ENCODE peak calls at places on chromosomes 6 and 20, in six cellular contexts. S is right cardiac atrium, M is brain microvascular endothelial cell, W is mesenchymal stem cell, G is fibroblast of lung, V is heart left ventricle. A is an unnamed sample.

GRCh38 chr6:35724471-35724870 is 12.4 kb upstream of the ARMC12 start:
- DNase-seq in S (no peak), G (no peak), V (no peak), W (no peak), M (no peak), A (no peak)

GRCh38 chr6:683742-684440 is 9.0 kb downstream of the EXOC2 start:
- DNase-seq in M (peak), S (peak), G (peak), W (peak), V (no peak), A (no peak)

GRCh38 chr6:148814082-148814790 is 67.4 kb downstream of the UST start:
- DNase-seq in G (peak), W (peak), S (no peak), M (no peak), V (no peak), A (no peak)

GRCh38 chr6:894274-894673 is 201.3 kb upstream of the EXOC2 start:
- DNase-seq in W (no peak), V (no peak), S (no peak), G (no peak), M (no peak), A (no peak)

GRCh38 chr6:132272776-132273175 is 128.5 kb downstream of the MOXD1 start:
- DNase-seq in S (no peak), W (no peak), V (no peak), G (no peak), M (no peak), A (no peak)

GRCh38 chr6:105992315-105992961 is 93.7 kb upstream of the PRDM1 start:
- DNase-seq in S (peak), W (peak), V (peak), G (peak), M (peak), A (no peak)

GRCh38 chr6:38460216-38460615 is 179.5 kb downstream of the BTBD9 start:
- DNase-seq in V (no peak), S (no peak), G (peak), W (peak), M (peak), A (no peak)

GRCh38 chr6:22145823-22146379 is 150.9 kb downstream of the PRL start:
- DNase-seq in S (no peak), V (peak), G (peak), W (peak), M (peak), A (no peak)

GRCh38 chr6:14810021-14810420 is 435.8 kb upstream of the JARID2 start:
- DNase-seq in W (no peak), M (no peak), S (no peak), G (no peak), V (no peak), A (no peak)

GRCh38 chr6:133956413-133957049 is 3.5 kb downstream of the TBPL1 start:
- DNase-seq in M (no peak), V (no peak), S (no peak), W (no peak), G (no peak), A (no peak)
- H3K27ac ChIP-seq in M (no peak), V (no peak), S (no peak), W (no peak), G (no peak), A (no peak)

GRCh38 chr6:147287869-147288271 is 83.7 kb downstream of the STXBP5 start:
- DNase-seq in G (peak), S (no peak), W (peak), M (peak), V (no peak), A (no peak)
- H3K27ac ChIP-seq in G (peak), S (no peak), W (no peak), M (peak), V (no peak), A (peak)

GRCh38 chr6:10384064-10384317 is 30.9 kb downstream of the TFAP2A start:
- DNase-seq in S (no peak), V (no peak), G (no peak), M (no peak), W (no peak), A (no peak)
- H3K27ac ChIP-seq in S (no peak), V (peak), G (no peak), M (no peak), W (no peak), A (no peak)

GRCh38 chr20:54793270-54793992 is 318.0 kb downstream of the DOK5 start:
- DNase-seq in M (no peak), G (no peak), S (peak), W (no peak), V (no peak), A (no peak)
- H3K27ac ChIP-seq in M (no peak), G (no peak), S (no peak), W (no peak), V (no peak), A (no peak)

A was measured in epithelial cell of prostate.